ENCODE peak calls at places on chromosome 5, in four cellular contexts. M is HCT116; G is GDM1; Z is effector memory CD8-positive, alpha-beta T cell. S is an unnamed sample.

GRCh38 chr5:107501965-107502691 is 168.6 kb downstream of the EFNA5 start:
- DNase-seq in Z (no peak), M (no peak), G (no peak), S (no peak)

GRCh38 chr5:168315991-168316578 is 24.6 kb downstream of the WWC1 start:
- DNase-seq in Z (no peak), M (no peak), G (no peak), S (peak)

GRCh38 chr5:125316913-125317545 is 570.6 kb upstream of the ZNF608 start:
- DNase-seq in G (no peak), Z (no peak), M (no peak), S (no peak)

GRCh38 chr5:151811593-151812321 is 40.0 kb downstream of the G3BP1 start:
- DNase-seq in M (no peak), G (no peak), Z (no peak), S (no peak)

GRCh38 chr5:110104728-110105127 is 415.0 kb downstream of the MAN2A1 start:
- DNase-seq in G (no peak), M (no peak), Z (no peak), S (no peak)

GRCh38 chr5:129506092-129506491 is 46.0 kb downstream of the ADAMTS19 start:
- DNase-seq in M (no peak), G (no peak), Z (no peak), S (no peak)

GRCh38 chr5:78594946-78595921 is 53.3 kb downstream of the LHFPL2 start:
- DNase-seq in Z (no peak), M (peak), G (no peak), S (peak)

GRCh38 chr5:120848883-120849282 is 384.8 kb downstream of the PRR16 start:
- DNase-seq in G (no peak), M (no peak), Z (no peak), S (no peak)

GRCh38 chr5:171269717-171270116 is 39.3 kb upstream of the TLX3 start:
- DNase-seq in M (peak), Z (no peak), G (no peak), S (no peak)

GRCh38 chr5:17880869-17881268 is 246.6 kb downstream of the TAF11L14 start:
- DNase-seq in G (no peak), M (no peak), Z (no peak), S (no peak)

GRCh38 chr5:56305551-56305950 is 72.4 kb upstream of the ANKRD55 start:
- DNase-seq in M (no peak), Z (no peak), G (no peak), S (no peak)

GRCh38 chr5:140339636-140340035 is 6.8 kb downstream of the HBEGF start:
- DNase-seq in G (no peak), Z (no peak), M (no peak), S (no peak)

GRCh38 chr5:1194378-1194777 is 7.0 kb upstream of the SLC6A19 start:
- DNase-seq in G (no peak), Z (no peak), M (no peak), S (no peak)

GRCh38 chr5:15645376-15645775 is 145.4 kb downstream of the FBXL7 start:
- DNase-seq in G (no peak), M (no peak), Z (no peak), S (no peak)

GRCh38 chr5:14741721-14742426 is 77.4 kb downstream of the OTULIN start:
- DNase-seq in G (no peak), Z (no peak), M (no peak), S (no peak)

GRCh38 chr5:34684281-34684979 is 28.3 kb downstream of the RAI14 start:
- DNase-seq in G (no peak), Z (no peak), M (peak), S (peak)

GRCh38 chr5:16965581-16965980 is 29.5 kb upstream of the MYO10 start:
- DNase-seq in Z (no peak), G (no peak), M (no peak), S (no peak)

GRCh38 chr5:73796164-73797141 is 170.5 kb downstream of the ARHGEF28 start:
- DNase-seq in M (no peak), Z (peak), G (no peak), S (peak)

GRCh38 chr5:83925321-83925877 is 204.7 kb upstream of the HAPLN1 start:
- DNase-seq in M (peak), G (peak), Z (no peak), S (no peak)

GRCh38 chr5:139104577-139105271 is 93.4 kb downstream of the SIL1 start:
- DNase-seq in G (no peak), Z (no peak), M (no peak), S (no peak)

GRCh38 chr5:57783693-57784092 is 301.1 kb upstream of the ACTBL2 start:
- DNase-seq in M (no peak), G (no peak), Z (no peak), S (no peak)

GRCh38 chr5:72842816-72843215 is 26.4 kb downstream of the TNPO1 start:
- DNase-seq in Z (no peak), M (peak), G (peak), S (peak)